ENCODE peak calls at places on chromosomes 7 and 10, in seven cellular contexts. One of them, this sample, is unnamed.

GRCh38 chr7:5553298-5553877 is 129.8 kb upstream of the TNRC18 start:
- DNase-seq in ovary: no peak
- DNase-seq in endothelial cell: no peak
- DNase-seq in fibroblast of mammary gland: no peak
- DNase-seq in lung: no peak
- DNase-seq in H9: no peak
- DNase-seq in A549: peak; percentile 73
- DNase-seq in this sample: no peak

GRCh38 chr7:112233048-112233697 is 26.7 kb downstream of the ZNF277 start:
- DNase-seq in ovary: no peak
- DNase-seq in endothelial cell: no peak
- DNase-seq in fibroblast of mammary gland: peak; percentile 26
- DNase-seq in lung: no peak
- DNase-seq in H9: no peak
- DNase-seq in A549: no peak
- DNase-seq in this sample: no peak

GRCh38 chr7:85890244-85890811 is 703.5 kb upstream of the SEMA3D start:
- DNase-seq in ovary: no peak
- DNase-seq in endothelial cell: no peak
- DNase-seq in fibroblast of mammary gland: peak; percentile 34
- DNase-seq in lung: no peak
- DNase-seq in H9: no peak
- DNase-seq in A549: peak; percentile 34
- DNase-seq in this sample: peak; percentile 24

GRCh38 chr7:151552352-151553028 is 32.8 kb upstream of the RHEB start:
- DNase-seq in ovary: no peak
- DNase-seq in endothelial cell: no peak
- DNase-seq in fibroblast of mammary gland: no peak
- DNase-seq in lung: peak; percentile 79
- DNase-seq in H9: no peak
- DNase-seq in A549: no peak
- DNase-seq in this sample: no peak

GRCh38 chr7:94701555-94701973 is 45.6 kb upstream of the SGCE start:
- DNase-seq in ovary: no peak
- DNase-seq in endothelial cell: peak; percentile 5
- DNase-seq in fibroblast of mammary gland: no peak
- DNase-seq in lung: no peak
- DNase-seq in H9: no peak
- DNase-seq in A549: peak; percentile 58
- DNase-seq in this sample: no peak

GRCh38 chr7:22378199-22378961 is 21.4 kb upstream of the RAPGEF5 start:
- DNase-seq in ovary: no peak
- DNase-seq in endothelial cell: no peak
- DNase-seq in fibroblast of mammary gland: no peak
- DNase-seq in lung: no peak
- DNase-seq in H9: no peak
- DNase-seq in A549: no peak
- DNase-seq in this sample: no peak

GRCh38 chr7:157278167-157278790 is 58.5 kb upstream of the DNAJB6 start:
- DNase-seq in ovary: no peak
- DNase-seq in endothelial cell: no peak
- DNase-seq in fibroblast of mammary gland: no peak
- DNase-seq in lung: no peak
- DNase-seq in H9: no peak
- DNase-seq in A549: no peak
- DNase-seq in this sample: peak; percentile 38

GRCh38 chr10:5305374-5305773 is 59.4 kb upstream of the UCN3 start:
- DNase-seq in ovary: no peak
- DNase-seq in endothelial cell: no peak
- DNase-seq in fibroblast of mammary gland: peak; percentile 87
- DNase-seq in lung: no peak
- DNase-seq in H9: no peak
- DNase-seq in A549: no peak
- DNase-seq in this sample: no peak

GRCh38 chr7:27364344-27364758 is 121.7 kb downstream of the EVX1 start:
- DNase-seq in ovary: peak; percentile 86
- DNase-seq in endothelial cell: no peak
- DNase-seq in fibroblast of mammary gland: peak; percentile 94
- DNase-seq in lung: peak; percentile 41
- DNase-seq in H9: no peak
- DNase-seq in A549: no peak
- DNase-seq in this sample: no peak

GRCh38 chr10:29317027-29317420 is 28.2 kb downstream of the LYZL1 start:
- DNase-seq in ovary: no peak
- DNase-seq in endothelial cell: no peak
- DNase-seq in fibroblast of mammary gland: peak; percentile 48
- DNase-seq in lung: no peak
- DNase-seq in H9: no peak
- DNase-seq in A549: no peak
- DNase-seq in this sample: no peak

GRCh38 chr10:14185501-14186045 is 145.2 kb downstream of the FRMD4A start:
- DNase-seq in ovary: no peak
- DNase-seq in endothelial cell: peak; percentile 59
- DNase-seq in fibroblast of mammary gland: peak; percentile 43
- DNase-seq in lung: no peak
- DNase-seq in H9: peak; percentile 93
- DNase-seq in A549: peak; percentile 33
- DNase-seq in this sample: peak; percentile 56

GRCh38 chr10:50621981-50622496 is 1.7 kb downstream of the SGMS1 start:
- DNase-seq in ovary: peak; percentile 99
- DNase-seq in endothelial cell: peak; percentile 43
- DNase-seq in fibroblast of mammary gland: peak; percentile 95
- DNase-seq in lung: peak; percentile 91
- DNase-seq in H9: peak; percentile 62
- DNase-seq in A549: peak; percentile 85
- DNase-seq in this sample: peak; percentile 70

GRCh38 chr10:120588311-120588710 is 131.3 kb downstream of the PLPP4 start:
- DNase-seq in ovary: no peak
- DNase-seq in endothelial cell: no peak
- DNase-seq in fibroblast of mammary gland: no peak
- DNase-seq in lung: no peak
- DNase-seq in H9: no peak
- DNase-seq in A549: no peak
- DNase-seq in this sample: no peak

GRCh38 chr10:6141296-6142151 is 52.7 kb downstream of the RBM17 start:
- DNase-seq in ovary: no peak
- DNase-seq in endothelial cell: no peak
- DNase-seq in fibroblast of mammary gland: peak; percentile 97
- DNase-seq in lung: no peak
- DNase-seq in H9: no peak
- DNase-seq in A549: no peak
- DNase-seq in this sample: peak; percentile 81

GRCh38 chr10:74988055-74988773 is 123.2 kb upstream of the SAMD8 start:
- DNase-seq in ovary: no peak
- DNase-seq in endothelial cell: no peak
- DNase-seq in fibroblast of mammary gland: peak; percentile 56
- DNase-seq in lung: no peak
- DNase-seq in H9: no peak
- DNase-seq in A549: no peak
- DNase-seq in this sample: no peak

GRCh38 chr10:102612964-102613275 is 31.4 kb upstream of the TRIM8 start:
- DNase-seq in ovary: no peak
- DNase-seq in endothelial cell: no peak
- DNase-seq in fibroblast of mammary gland: no peak
- DNase-seq in lung: no peak
- DNase-seq in H9: no peak
- DNase-seq in A549: no peak
- DNase-seq in this sample: no peak

GRCh38 chr10:56551037-56551436 is 190.0 kb upstream of the ZWINT start:
- DNase-seq in ovary: no peak
- DNase-seq in endothelial cell: no peak
- DNase-seq in fibroblast of mammary gland: no peak
- DNase-seq in lung: no peak
- DNase-seq in H9: no peak
- DNase-seq in A549: no peak
- DNase-seq in this sample: no peak

GRCh38 chr10:24869354-24870016 is 82.9 kb downstream of the PRTFDC1 start:
- DNase-seq in ovary: no peak
- DNase-seq in endothelial cell: no peak
- DNase-seq in fibroblast of mammary gland: peak; percentile 38
- DNase-seq in lung: no peak
- DNase-seq in H9: no peak
- DNase-seq in A549: no peak
- DNase-seq in this sample: no peak

GRCh38 chr7:110870926-110871325 is 220.0 kb upstream of the LRRN3 start:
- DNase-seq in ovary: no peak
- DNase-seq in endothelial cell: no peak
- DNase-seq in fibroblast of mammary gland: no peak
- DNase-seq in lung: no peak
- DNase-seq in H9: no peak
- DNase-seq in A549: no peak
- DNase-seq in this sample: no peak

GRCh38 chr7:151206914-151207313 is 3.4 kb downstream of the H2BK1 start:
- DNase-seq in ovary: no peak
- DNase-seq in endothelial cell: no peak
- DNase-seq in fibroblast of mammary gland: no peak
- DNase-seq in lung: no peak
- DNase-seq in H9: no peak
- DNase-seq in A549: no peak
- DNase-seq in this sample: no peak

DNA sequence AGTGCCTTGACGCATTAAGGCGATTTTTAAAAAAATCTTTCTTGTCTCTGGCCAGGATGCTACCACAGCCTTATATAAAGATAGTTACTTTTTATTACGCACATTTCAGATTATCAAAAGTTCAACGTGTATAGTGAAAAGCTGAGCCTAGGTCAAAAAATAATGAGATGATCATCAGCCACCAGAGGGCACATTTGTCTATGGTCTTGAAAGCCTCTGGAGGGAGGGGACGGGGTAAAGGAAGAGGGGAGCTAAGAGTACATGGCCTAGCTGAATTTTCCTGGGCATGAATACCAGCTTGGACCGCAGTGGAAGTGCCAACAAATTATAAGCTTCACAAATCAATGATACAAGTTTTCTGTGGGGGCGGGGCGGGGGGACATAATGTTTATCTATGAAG is 285.9 kb upstream of the SMIM30 start:
- DNase-seq in ovary: no peak
- DNase-seq in endothelial cell: peak; percentile 47
- DNase-seq in fibroblast of mammary gland: peak; percentile 0
- DNase-seq in lung: no peak
- DNase-seq in H9: peak; percentile 35
- DNase-seq in A549: peak; percentile 9
- DNase-seq in this sample: peak; percentile 7
- TF ChIP-seq CTCF in ovary: no peak
- TF ChIP-seq CTCF in endothelial cell: peak; percentile 48
- TF ChIP-seq CTCF in fibroblast of mammary gland: peak; percentile 13
- TF ChIP-seq CTCF in lung: no peak
- TF ChIP-seq CTCF in H9: peak; percentile 66
- TF ChIP-seq CTCF in A549: peak; percentile 6
- TF ChIP-seq CTCF in this sample: peak; percentile 17

GRCh38 chr10:79181227-79181626 is 112.5 kb downstream of the ZMIZ1 start:
- DNase-seq in ovary: no peak
- DNase-seq in endothelial cell: no peak
- DNase-seq in fibroblast of mammary gland: no peak
- DNase-seq in lung: no peak
- DNase-seq in H9: no peak
- DNase-seq in A549: no peak
- DNase-seq in this sample: no peak

GRCh38 chr10:79178070-79178576 is 109.4 kb downstream of the ZMIZ1 start:
- DNase-seq in ovary: no peak
- DNase-seq in endothelial cell: no peak
- DNase-seq in fibroblast of mammary gland: no peak
- DNase-seq in lung: no peak
- DNase-seq in H9: no peak
- DNase-seq in A549: no peak
- DNase-seq in this sample: no peak

GRCh38 chr10:79178614-79179403 is 110.0 kb downstream of the ZMIZ1 start:
- DNase-seq in ovary: peak; percentile 79
- DNase-seq in endothelial cell: peak; percentile 74
- DNase-seq in fibroblast of mammary gland: peak; percentile 88
- DNase-seq in lung: no peak
- DNase-seq in H9: no peak
- DNase-seq in A549: no peak
- DNase-seq in this sample: no peak

GRCh38 chr10:79180619-79181221 is 112.0 kb downstream of the ZMIZ1 start:
- DNase-seq in ovary: no peak
- DNase-seq in endothelial cell: no peak
- DNase-seq in fibroblast of mammary gland: no peak
- DNase-seq in lung: no peak
- DNase-seq in H9: no peak
- DNase-seq in A549: no peak
- DNase-seq in this sample: no peak

DNA sequence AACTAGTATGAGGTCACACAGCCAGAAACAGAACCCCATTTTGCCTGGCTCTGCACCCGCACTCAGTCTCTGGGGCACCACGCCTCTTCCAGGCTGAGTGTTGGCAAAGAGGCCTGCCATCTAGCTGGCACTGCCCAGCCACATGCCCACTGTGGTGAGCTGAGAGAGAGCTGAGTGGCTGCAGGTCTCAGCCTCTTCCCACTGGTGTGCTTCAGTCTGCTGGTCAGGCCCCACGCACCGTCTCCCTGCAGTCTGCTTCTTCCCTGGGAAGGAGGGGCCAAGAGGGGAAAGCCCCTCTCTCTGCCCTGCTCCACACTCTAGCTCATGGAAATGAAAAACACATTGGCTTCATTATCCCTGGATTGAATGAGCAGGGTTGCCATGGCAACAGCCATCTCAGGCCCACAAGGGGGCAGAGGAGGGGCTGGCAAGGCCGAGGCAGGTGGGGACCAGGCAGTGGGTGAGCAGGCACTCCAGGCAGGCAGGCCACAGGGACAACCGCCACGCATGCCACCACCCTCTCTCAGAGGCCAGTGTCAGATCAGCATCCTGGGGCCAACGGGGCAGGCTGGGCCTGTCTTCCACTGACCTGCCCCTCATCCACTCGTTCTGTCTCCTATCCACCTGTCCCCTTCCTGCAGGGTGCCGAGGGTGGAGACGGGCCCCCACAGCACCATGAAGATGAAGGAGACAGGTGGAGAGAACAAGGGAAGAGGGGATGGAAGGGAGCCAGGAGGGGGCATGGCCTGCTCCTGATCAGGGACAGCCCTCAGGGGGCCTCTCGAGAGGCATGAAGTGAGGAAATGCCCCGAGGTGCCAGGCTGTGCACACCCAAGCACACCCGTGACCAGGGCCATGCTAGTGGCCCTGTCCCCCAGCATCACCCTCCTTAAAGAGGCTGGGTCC is 110.9 kb downstream of the ZMIZ1 start:
- DNase-seq in ovary: no peak
- DNase-seq in endothelial cell: peak; percentile 52
- DNase-seq in fibroblast of mammary gland: no peak
- DNase-seq in lung: no peak
- DNase-seq in H9: peak; percentile 58
- DNase-seq in A549: no peak
- DNase-seq in this sample: no peak
- TF ChIP-seq CTCF in ovary: no peak
- TF ChIP-seq CTCF in endothelial cell: no peak
- TF ChIP-seq CTCF in fibroblast of mammary gland: no peak
- TF ChIP-seq CTCF in lung: no peak
- TF ChIP-seq CTCF in H9: peak; percentile 30
- TF ChIP-seq CTCF in A549: no peak
- TF ChIP-seq CTCF in this sample: no peak

GRCh38 chr10:23516530-23516929 is 77.7 kb downstream of the OTUD1 start:
- DNase-seq in ovary: no peak
- DNase-seq in endothelial cell: peak; percentile 11
- DNase-seq in fibroblast of mammary gland: peak; percentile 48
- DNase-seq in lung: no peak
- DNase-seq in H9: no peak
- DNase-seq in A549: peak; percentile 10
- DNase-seq in this sample: no peak
- TF ChIP-seq CTCF in ovary: no peak
- TF ChIP-seq CTCF in endothelial cell: peak; percentile 22
- TF ChIP-seq CTCF in fibroblast of mammary gland: peak; percentile 63
- TF ChIP-seq CTCF in lung: peak; percentile 21
- TF ChIP-seq CTCF in H9: peak; percentile 76
- TF ChIP-seq CTCF in A549: peak; percentile 29
- TF ChIP-seq CTCF in this sample: no peak

GRCh38 chr7:142712617-142712957 is 36.7 kb upstream of the PRSS1 start:
- DNase-seq in ovary: no peak
- DNase-seq in endothelial cell: no peak
- DNase-seq in fibroblast of mammary gland: no peak
- DNase-seq in lung: no peak
- DNase-seq in H9: no peak
- DNase-seq in A549: no peak
- DNase-seq in this sample: no peak
- TF ChIP-seq CTCF in ovary: no peak
- TF ChIP-seq CTCF in endothelial cell: peak; percentile 8
- TF ChIP-seq CTCF in fibroblast of mammary gland: no peak
- TF ChIP-seq CTCF in lung: no peak
- TF ChIP-seq CTCF in H9: peak; percentile 9
- TF ChIP-seq CTCF in A549: peak; percentile 1
- TF ChIP-seq CTCF in this sample: no peak